ENCODE peak calls at places on chromosomes 13 and 19, in ten cellular contexts. X is H9; I is activated gamma-delta T cell treated with anti-CD3 and anti-CD28 coated beads, Interleukin-2, amount 50 U/mL, for 16 hours; L is PC-3; W is fibroblast of mammary gland; Z is brain microvascular endothelial cell; U is COR-L47; F is ovary; G is choroid plexus epithelial cell; B is HS-5. M is an unnamed sample.

GRCh38 chr13:65917731-65918130 is 1312.4 kb downstream of the PCDH9 start:
- DNase-seq in X (no peak), I (no peak), L (no peak), W (peak), Z (no peak), U (no peak), F (no peak), G (no peak), B (no peak), M (no peak)

GRCh38 chr19:3434630-3435553 is 45.4 kb downstream of the SMIM24 start:
- DNase-seq in X (peak), I (peak), L (peak), W (peak), Z (peak), U (peak), F (peak), G (peak), B (peak), M (peak)

GRCh38 chr19:8064866-8065486 is 12.4 kb downstream of the CCL25 start:
- DNase-seq in X (no peak), I (no peak), L (no peak), W (no peak), Z (no peak), U (no peak), F (no peak), G (no peak), B (no peak), M (no peak)

GRCh38 chr19:18294467-18294864 is 13.0 kb upstream of the JUND start:
- DNase-seq in X (peak), I (peak), L (peak), W (no peak), Z (no peak), U (peak), F (peak), G (no peak), B (no peak), M (peak)

GRCh38 chr13:33169273-33169980 is 116.1 kb downstream of the STARD13 start:
- DNase-seq in X (no peak), I (no peak), L (peak), W (peak), Z (peak), U (no peak), F (no peak), G (peak), B (peak), M (no peak)

GRCh38 chr19:51640371-51640770 is 6.3 kb downstream of the SIGLEC14 start:
- DNase-seq in X (no peak), I (no peak), L (no peak), W (no peak), Z (no peak), U (no peak), F (no peak), G (no peak), B (no peak), M (no peak)

GRCh38 chr13:27126877-27127276 is 44.7 kb downstream of the USP12 start:
- DNase-seq in X (no peak), I (no peak), L (no peak), W (no peak), Z (no peak), U (no peak), F (no peak), G (no peak), B (no peak), M (no peak)

GRCh38 chr19:4896372-4896771 is 6.3 kb downstream of the ARRDC5 start:
- DNase-seq in X (no peak), I (no peak), L (peak), W (peak), Z (peak), U (no peak), F (no peak), G (peak), B (peak), M (no peak)

GRCh38 chr13:30037766-30038165 is 187.3 kb upstream of the UBL3 start:
- DNase-seq in X (no peak), I (no peak), L (no peak), W (peak), Z (no peak), U (no peak), F (no peak), G (peak), B (no peak), M (no peak)

GRCh38 chr19:56712609-56713008 is 41.1 kb upstream of the ZNF835 start:
- DNase-seq in X (no peak), I (no peak), L (no peak), W (no peak), Z (no peak), U (no peak), F (no peak), G (no peak), B (no peak), M (no peak)

GRCh38 chr19:39498262-39499081 is at the start of gene DLL3:
- DNase-seq in X (peak), I (no peak), L (peak), W (peak), Z (peak), U (peak), F (no peak), G (peak), B (no peak), M (peak)